ENCODE peak calls at places on chromosomes 6 and 20, in four cellular contexts. V is GM10248, F is NCI-H446, C is caudate nucleus. M is an unnamed sample.

GRCh38 chr6:89411019-89411268 is 1.1 kb downstream of the RRAGD start:
- DNase-seq in F (no peak), V (no peak), C (no peak), M (no peak)

GRCh38 chr6:8860671-8861070 is 425.3 kb upstream of the SLC35B3 start:
- DNase-seq in F (no peak), V (no peak), C (no peak), M (no peak)

GRCh38 chr6:54445207-54445606 is 137.0 kb downstream of the TINAG start:
- DNase-seq in C (no peak), V (no peak), F (no peak), M (no peak)

GRCh38 chr6:157974341-157974894 is 7.2 kb upstream of the SYNJ2 start:
- DNase-seq in C (no peak), F (no peak), V (no peak), M (no peak)

GRCh38 chr6:91155129-91155528 is 568.3 kb upstream of the MAP3K7 start:
- DNase-seq in V (no peak), F (no peak), C (no peak), M (no peak)

GRCh38 chr6:2021713-2022125 is 223.7 kb downstream of the GMDS start:
- DNase-seq in V (no peak), F (peak; percentile 94), C (peak; percentile 9), M (no peak)

GRCh38 chr6:33585403-33586107 is 5.5 kb upstream of the BAK1 start:
- DNase-seq in V (peak; percentile 87), C (peak; percentile 64), F (peak; percentile 78), M (peak; percentile 84)

GRCh38 chr6:84581494-84582259 is 182.7 kb downstream of the TBX18 start:
- DNase-seq in V (no peak), F (no peak), C (no peak), M (no peak)

GRCh38 chr20:52219441-52219840 is 27.9 kb upstream of the ZFP64 start:
- DNase-seq in V (no peak), F (no peak), C (no peak), M (no peak)

GRCh38 chr20:45963059-45964011 is 8.7 kb downstream of the ZNF335 start:
- DNase-seq in C (no peak), V (no peak), F (peak; percentile 16), M (no peak)

GRCh38 chr6:157020398-157021266 is 243.5 kb downstream of the ARID1B start:
- DNase-seq in C (no peak), V (peak; percentile 79), F (peak; percentile 62), M (peak; percentile 84)

GRCh38 chr6:18087396-18088165 is 34.9 kb downstream of the NHLRC1 start:
- DNase-seq in V (no peak), C (no peak), F (no peak), M (no peak)

GRCh38 chr6:33952016-33952415 is 148.2 kb upstream of the MLN start:
- DNase-seq in F (no peak), V (no peak), C (no peak), M (no peak)

GRCh38 chr6:75853796-75854195 is 104.8 kb downstream of the MYO6 start:
- DNase-seq in F (no peak), V (no peak), C (no peak), M (no peak)

GRCh38 chr6:106076139-106076538 is 10.0 kb upstream of the PRDM1 start:
- DNase-seq in V (no peak), F (no peak), C (no peak), M (no peak)

GRCh38 chr20:49668181-49668877 is 45.3 kb downstream of the B4GALT5 start:
- DNase-seq in F (no peak), C (no peak), V (peak; percentile 88), M (peak; percentile 82)

GRCh38 chr6:154981071-154981373 is 14.1 kb upstream of the TIAM2 start:
- DNase-seq in C (no peak), V (peak; percentile 45), F (no peak), M (peak; percentile 51)

GRCh38 chr20:23453944-23454543 is 1.4 kb upstream of the CST11 start:
- DNase-seq in C (no peak), F (no peak), V (no peak), M (no peak)

GRCh38 chr6:86825436-86825835 is 111.9 kb upstream of the HTR1E start:
- DNase-seq in V (no peak), F (no peak), C (no peak), M (no peak)

GRCh38 chr20:31857861-31858835 is 12.2 kb downstream of the DUSP15 start:
- DNase-seq in F (no peak), C (no peak), V (peak; percentile 78), M (peak; percentile 86)

GRCh38 chr6:148343028-148343374 is 363 bp downstream of the SASH1 start:
- DNase-seq in C (no peak), F (no peak), V (no peak), M (no peak)

GRCh38 chr6:149931501-149931900 is 8.6 kb upstream of the RAET1G start:
- DNase-seq in V (no peak), F (no peak), C (no peak), M (no peak)

GRCh38 chr6:18477301-18477941 is 90.3 kb downstream of the RNF144B start:
- DNase-seq in C (no peak), V (no peak), F (peak; percentile 4), M (no peak)

GRCh38 chr20:33704197-33704924 is 15.7 kb downstream of the PXMP4 start:
- DNase-seq in V (no peak), F (no peak), C (no peak), M (no peak)

GRCh38 chr20:46177768-46178167 is 59.7 kb downstream of the CD40 start:
- DNase-seq in C (no peak), F (no peak), V (no peak), M (no peak)

M was measured in GM20000.